ENCODE peak calls at places on chromosome 13, in seven cellular contexts. T is body of pancreas, K is GM23338, M is DND-41, D is spleen, J is MM.1S, L is pancreas. E is an unnamed sample. For H3K4me1, the result is how much of the 10 kb centered on the place peaks cover.

GRCh38 chr13:70723732-70724131 is 615.5 kb upstream of the KLHL1 start:
- DNase-seq in M (no peak), D (no peak), T (no peak), K (no peak), J (no peak), L (no peak), E (no peak)

GRCh38 chr13:63408227-63409202 is 1992.9 kb upstream of the PCDH20 start:
- DNase-seq in K (peak), L (no peak), J (no peak), M (no peak), T (no peak), D (no peak), E (no peak)

GRCh38 chr13:33205224-33205623 is 80.3 kb downstream of the STARD13 start:
- DNase-seq in D (no peak), T (no peak), L (no peak), K (no peak), J (no peak), M (no peak), E (no peak)

GRCh38 chr13:46603165-46603603 is 50.2 kb downstream of the LRCH1 start:
- DNase-seq in L (no peak), T (no peak), D (no peak), M (no peak), K (peak), J (no peak), E (no peak)

GRCh38 chr13:23715092-23715761 is 145.0 kb downstream of the TNFRSF19 start:
- DNase-seq in M (no peak), K (peak), T (no peak), L (no peak), J (no peak), D (no peak), E (no peak)

GRCh38 chr13:75636339-75637095 is 387 bp downstream of the LMO7 start:
- DNase-seq in K (peak), J (peak), T (peak), D (peak), L (peak), M (no peak), E (peak)

GRCh38 chr13:27194895-27195764 is 23.5 kb upstream of the USP12 start:
- DNase-seq in T (no peak), L (no peak), K (peak), M (no peak), D (no peak), J (no peak), E (no peak)

GRCh38 chr13:32731576-32731975 is 145.3 kb downstream of the PDS5B start:
- DNase-seq in L (no peak), K (no peak), M (no peak), D (no peak), T (no peak), J (no peak), E (no peak)

GRCh38 chr13:40318366-40318765 is 348.1 kb downstream of the FOXO1 start:
- DNase-seq in M (no peak), D (no peak), T (peak), K (no peak), J (no peak), L (peak), E (no peak)

GRCh38 chr13:113183450-113184129 is 24.9 kb downstream of the PCID2 start:
- DNase-seq in M (no peak), K (no peak), D (no peak), T (no peak), J (no peak), L (no peak), E (no peak)

GRCh38 chr13:31947105-31947504 is 84.5 kb upstream of the FRY start:
- DNase-seq in K (no peak), T (peak), J (no peak), L (no peak), M (no peak), D (no peak), E (no peak)

GRCh38 chr13:85379433-85379832 is 419.8 kb downstream of the SLITRK6 start:
- DNase-seq in T (no peak), K (no peak), L (no peak), M (no peak), D (no peak), J (peak), E (no peak)

GRCh38 chr13:40152145-40152544 is 496.7 kb downstream of the COG6 start:
- DNase-seq in M (no peak), J (no peak), L (peak), T (peak), D (no peak), K (no peak), E (no peak)

GRCh38 chr13:28744091-28744536 is 25.3 kb upstream of the SLC46A3 start:
- DNase-seq in L (no peak), T (peak), D (no peak), M (no peak), J (no peak), K (peak), E (peak)

GRCh38 chr13:31846984-31847752 is 107.8 kb downstream of the RXFP2 start:
- DNase-seq in M (no peak), K (peak), J (no peak), L (no peak), D (peak), T (no peak), E (no peak)

GRCh38 chr13:93045836-93046235 is 180.8 kb upstream of the GPC6 start:
- DNase-seq in D (no peak), M (no peak), J (no peak), L (no peak), T (no peak), K (no peak), E (no peak)

GRCh38 chr13:63481334-63481733 is 2065.7 kb upstream of the PCDH20 start:
- DNase-seq in K (no peak), D (no peak), J (no peak), M (no peak), T (no peak), L (no peak), E (no peak)

GRCh38 chr13:75685239-75685697 is 49.1 kb downstream of the LMO7 start:
- DNase-seq in L (no peak), D (no peak), T (no peak), M (no peak), J (no peak), K (peak), E (peak)

GRCh38 chr13:20525144-20525600 is 485 bp downstream of the CRYL1 start:
- DNase-seq in L (peak), M (no peak), D (peak), K (peak), T (peak), J (peak), E (peak)

GRCh38 chr13:51270606-51271005 is 48.4 kb downstream of the FAM124A start:
- DNase-seq in T (no peak), M (no peak), L (no peak), K (no peak), D (no peak), J (no peak), E (no peak)

GRCh38 chr13:111476197-111476596 is 155.8 kb downstream of the TEX29 start:
- DNase-seq in L (peak), D (no peak), J (no peak), K (no peak), M (no peak), T (no peak), E (peak)

GRCh38 chr13:107743523-107743922 is 471.8 kb downstream of the LIG4 start:
- DNase-seq in J (no peak), D (no peak), M (no peak), K (no peak), L (no peak), T (no peak), E (no peak)

GRCh38 chr13:46354143-46355087 is 32.6 kb downstream of the RUBCNL start:
- DNase-seq in K (no peak), D (no peak), L (no peak), T (peak), M (no peak), J (no peak), E (no peak)

GRCh38 chr13:46698015-46698414 is 98.9 kb downstream of the ESD start:
- DNase-seq in L (peak), T (peak), D (no peak), J (no peak), K (no peak), M (no peak), E (no peak)

GRCh38 chr13:30376426-30377311 is 45.6 kb upstream of the UBE2L5 start:
- DNase-seq in L (no peak), T (peak), M (peak), K (peak), D (peak), J (peak), E (no peak)
- H3K27ac ChIP-seq in L (no peak), T (no peak), M (peak), K (no peak), D (peak), J (peak), E (no peak)

DNA sequence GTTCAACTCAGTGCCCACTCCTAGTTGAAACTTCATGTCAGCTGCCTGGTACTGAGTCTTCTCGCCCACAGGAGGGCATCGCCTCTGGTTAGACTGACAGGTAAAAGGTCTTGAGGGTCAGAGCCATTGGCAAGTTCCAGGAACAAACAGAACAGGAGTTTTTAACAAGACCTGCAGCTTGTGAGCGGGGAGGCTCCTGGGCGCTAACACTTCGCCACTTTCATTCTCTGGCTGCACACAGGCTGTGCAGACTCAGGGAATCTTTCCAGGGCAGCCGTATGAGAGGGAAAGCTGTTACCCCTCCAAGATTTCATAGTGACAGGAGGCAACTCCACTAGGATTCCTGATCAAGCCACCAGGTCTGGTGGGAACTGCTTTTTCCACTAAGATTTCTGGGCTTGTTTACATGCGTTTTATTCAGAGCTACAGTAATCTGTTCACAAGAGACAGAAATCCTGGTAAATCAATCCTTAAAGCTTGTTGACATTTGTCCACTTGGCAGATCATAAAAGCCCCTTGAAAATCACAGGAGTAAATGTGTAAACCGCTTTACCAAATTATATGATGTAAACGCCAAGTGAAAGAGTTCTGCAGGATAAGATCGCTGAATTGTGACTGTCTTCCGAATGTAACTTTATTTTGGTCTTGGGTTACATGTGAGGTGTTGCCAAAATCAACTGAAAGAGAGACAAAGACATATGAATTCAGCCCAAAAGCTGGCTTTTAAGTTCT is 190.6 kb downstream of the MZT1 start:
- DNase-seq in D (no peak), L (no peak), J (no peak), K (peak), M (no peak), T (no peak), E (no peak)
- H3K4me3 ChIP-seq in D (no peak), L (no peak), J (no peak), K (no peak), M (no peak), T (no peak), E (no peak)

GRCh38 chr13:110475550-110476219 is 85.8 kb downstream of the RAB20 start:
- DNase-seq in K (no peak), T (no peak), M (no peak), L (no peak), J (no peak), D (no peak), E (no peak)

GRCh38 chr13:110472904-110473563 is 88.5 kb downstream of the RAB20 start:
- DNase-seq in J (no peak), T (peak), D (no peak), M (no peak), K (no peak), L (peak), E (no peak)

GRCh38 chr13:110474713-110475112 is 86.8 kb downstream of the RAB20 start:
- DNase-seq in M (no peak), K (no peak), D (no peak), J (no peak), L (no peak), T (no peak), E (no peak)

GRCh38 chr13:110476220-110476617 is 85.3 kb downstream of the RAB20 start:
- DNase-seq in D (no peak), L (no peak), T (no peak), J (no peak), M (no peak), K (no peak), E (no peak)

GRCh38 chr13:110475117-110475516 is 86.4 kb downstream of the RAB20 start:
- DNase-seq in T (no peak), K (no peak), L (no peak), J (no peak), D (no peak), M (no peak), E (no peak)
- H3K4me1 ChIP-seq in T (under half), K (under half), L (under half), J (under half), D (under half), M (under half), E (under half)

DNA sequence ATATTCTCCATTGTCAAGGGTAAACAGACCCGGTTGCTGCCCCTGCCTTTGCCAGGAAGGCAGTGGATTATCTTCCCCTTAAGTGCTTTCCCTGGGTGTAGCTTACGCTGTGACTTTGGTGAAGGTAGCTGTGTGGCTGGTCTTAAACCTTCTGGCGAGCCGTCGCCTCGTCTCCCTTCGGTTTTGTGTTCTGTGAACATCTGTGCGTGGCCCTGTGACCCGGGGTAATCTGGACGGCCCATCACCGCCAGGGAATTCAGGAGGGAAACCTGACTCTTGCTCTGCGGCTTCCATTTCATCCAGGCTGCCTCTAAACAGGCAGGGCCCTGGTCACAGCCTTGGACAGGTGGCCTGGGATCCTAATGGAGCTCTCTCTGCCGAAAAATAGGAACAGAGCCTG is 78.7 kb downstream of the SHISA2 start:
- DNase-seq in L (no peak), K (peak), M (no peak), J (no peak), D (peak), T (no peak), E (peak)
- H3K27ac ChIP-seq in L (no peak), K (no peak), M (no peak), J (no peak), D (no peak), T (no peak), E (no peak)

DNA sequence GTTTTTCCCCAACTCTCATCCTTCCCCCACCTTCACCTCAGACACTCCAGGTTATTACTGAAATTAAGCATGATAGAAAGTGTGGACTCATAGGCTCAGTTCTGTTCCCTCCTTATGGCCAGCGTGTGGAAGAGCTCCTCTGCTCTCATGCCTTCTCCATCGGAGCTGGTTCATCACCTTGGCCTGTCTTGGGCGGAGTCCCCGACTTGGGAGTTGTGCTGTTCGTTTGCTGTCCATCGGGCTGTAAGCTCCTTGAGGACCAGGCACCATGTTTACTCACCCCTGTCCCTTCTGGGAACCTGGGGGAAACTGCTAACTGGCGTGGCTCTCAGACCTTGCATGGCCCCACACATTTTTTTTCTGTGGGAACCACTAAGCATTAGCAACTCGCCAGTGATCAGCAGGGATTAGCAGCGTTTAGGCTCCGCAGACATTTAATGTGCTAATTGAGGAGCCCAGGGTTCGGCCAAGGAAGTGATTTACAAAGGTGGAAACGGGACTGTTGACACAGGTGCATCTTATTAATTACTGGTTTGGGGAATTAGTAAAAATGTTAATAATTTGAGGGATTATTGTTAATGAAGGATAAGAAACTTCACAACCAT is 123.8 kb downstream of the TM9SF2 start:
- DNase-seq in D (no peak), T (no peak), K (peak), M (no peak), L (no peak), J (no peak), E (peak)
- H3K4me3 ChIP-seq in D (no peak), T (no peak), K (no peak), M (no peak), L (no peak), J (no peak), E (no peak)